ENCODE peak calls at places on chromosomes 4 and X, in six cellular contexts. V, R, W, S, Y and G are unnamed samples.

GRCh38 chrX:8988456-8988855 is 45.5 kb downstream of the FAM9B start:
- DNase-seq in S (no peak), Y (no peak), R (peak; percentile 0), V (no peak), W (no peak), G (no peak)

GRCh38 chr4:54155936-54156335 is 56.0 kb downstream of the GSX2 start:
- DNase-seq in S (no peak), R (no peak), V (no peak), Y (no peak), W (no peak), G (no peak)

GRCh38 chrX:115372026-115372610 is 82.6 kb downstream of the LUZP4 start:
- DNase-seq in V (no peak), R (no peak), W (no peak), Y (no peak), S (no peak), G (no peak)

GRCh38 chrX:154121207-154121606 is 22.8 kb upstream of the OPN1LW start:
- DNase-seq in W (no peak), R (no peak), Y (no peak), V (no peak), S (no peak), G (no peak)

GRCh38 chr4:17699380-17699779 is 82.0 kb downstream of the FAM184B start:
- DNase-seq in S (no peak), V (no peak), W (no peak), R (no peak), Y (no peak), G (no peak)

GRCh38 chrX:136065044-136065671 is 79.9 kb downstream of the SLC9A6 start:
- DNase-seq in R (peak; percentile 42), Y (no peak), W (no peak), S (no peak), V (no peak), G (peak; percentile 41)

GRCh38 chr4:37981844-37982720 is 21.9 kb downstream of the PTTG2 start:
- DNase-seq in R (peak; percentile 28), Y (no peak), S (no peak), W (no peak), V (no peak), G (no peak)

GRCh38 chrX:17323397-17323796 is 51.6 kb upstream of the NHS start:
- DNase-seq in W (no peak), Y (no peak), S (no peak), V (no peak), R (no peak), G (no peak)

GRCh38 chr4:75542824-75543223 is 13.0 kb upstream of the ODAPH start:
- DNase-seq in W (no peak), R (no peak), Y (no peak), S (no peak), V (no peak), G (no peak)

GRCh38 chr4:91284480-91284879 is 1019.3 kb upstream of the GRID2 start:
- DNase-seq in R (no peak), S (no peak), Y (no peak), V (no peak), W (no peak), G (no peak)

GRCh38 chrX:40057405-40057804 is 40.4 kb downstream of the BCOR start:
- DNase-seq in S (no peak), W (no peak), Y (no peak), V (no peak), R (no peak), G (no peak)

GRCh38 chrX:37921758-37922157 is 74.4 kb upstream of the DYNLT3 start:
- DNase-seq in W (no peak), Y (no peak), R (no peak), V (no peak), S (no peak), G (no peak)

GRCh38 chr4:61462451-61463326 is 262.6 kb downstream of the ADGRL3 start:
- DNase-seq in R (peak; percentile 84), V (no peak), W (no peak), S (no peak), Y (no peak), G (no peak)

GRCh38 chr4:20430555-20430954 is 178.8 kb downstream of the SLIT2 start:
- DNase-seq in R (no peak), S (no peak), Y (no peak), V (no peak), W (no peak), G (no peak)

GRCh38 chrX:45295587-45295986 is 94.9 kb upstream of the DIPK2B start:
- DNase-seq in S (no peak), V (no peak), W (no peak), Y (no peak), R (peak; percentile 35), G (no peak)

GRCh38 chrX:115894087-115894486 is 276.5 kb upstream of the AGTR2 start:
- DNase-seq in Y (peak; percentile 58), V (peak; percentile 62), W (no peak), R (peak; percentile 63), S (no peak), G (no peak)

GRCh38 chr4:13559414-13559813 is 15.1 kb upstream of the NKX3-2 start:
- DNase-seq in W (no peak), Y (no peak), V (no peak), S (no peak), R (no peak), G (no peak)

GRCh38 chr4:2426069-2426397 is 7.3 kb downstream of the CFAP99 start:
- DNase-seq in R (no peak), S (no peak), V (no peak), Y (no peak), W (no peak), G (no peak)

GRCh38 chr4:112318239-112319142 is 21.3 kb downstream of the ALPK1 start:
- DNase-seq in R (no peak), V (no peak), W (no peak), S (no peak), Y (peak; percentile 70), G (peak; percentile 17)

GRCh38 chr4:23934915-23935314 is 45.1 kb upstream of the PPARGC1A start:
- DNase-seq in V (no peak), S (no peak), R (no peak), Y (no peak), W (no peak), G (no peak)

GRCh38 chr4:80790152-80790551 is 240.4 kb upstream of the BMP3 start:
- DNase-seq in W (no peak), R (no peak), V (no peak), S (no peak), Y (no peak), G (no peak)

GRCh38 chr4:183716302-183716701 is 57.2 kb downstream of the TRAPPC11 start:
- DNase-seq in R (no peak), V (no peak), Y (no peak), S (no peak), W (no peak), G (no peak)

GRCh38 chrX:1392376-1393130 is 640 bp upstream of the SLC25A6 start:
- DNase-seq in R (no peak), Y (no peak), S (no peak), V (peak; percentile 81), W (peak; percentile 50), G (peak; percentile 57)

GRCh38 chr4:578451-579443 is 2.7 kb upstream of the TMEM271 start:
- DNase-seq in S (no peak), V (no peak), Y (no peak), W (no peak), R (no peak), G (no peak)

GRCh38 chrX:80807606-80808159 is 2.0 kb downstream of the BRWD3 start:
- DNase-seq in R (no peak), V (peak; percentile 79), W (peak; percentile 7), S (no peak), Y (no peak), G (no peak)

GRCh38 chr4:110619001-110619350 is 3.9 kb downstream of the PITX2 start:
- DNase-seq in V (no peak), R (no peak), W (no peak), S (no peak), Y (no peak), G (no peak)

GRCh38 chr4:143559757-143560147 is 46.2 kb downstream of the SMARCA5 start:
- DNase-seq in S (no peak), R (no peak), W (no peak), V (peak; percentile 53), Y (no peak), G (no peak)

GRCh38 chr4:127214001-127214400 is 418.8 kb upstream of the INTU start:
- DNase-seq in V (no peak), W (no peak), R (no peak), Y (no peak), S (no peak), G (no peak)

GRCh38 chrX:124328765-124329164 is 3.7 kb upstream of the TEX13D start:
- DNase-seq in R (no peak), W (no peak), S (no peak), V (no peak), Y (no peak), G (no peak)

GRCh38 chr4:10640535-10641159 is 43.9 kb downstream of the CLNK start:
- DNase-seq in W (no peak), R (no peak), V (no peak), Y (no peak), S (no peak), G (peak; percentile 10)

GRCh38 chrX:47186096-47186740 is 7.4 kb upstream of the UBA1 start:
- DNase-seq in R (no peak), W (no peak), Y (no peak), S (no peak), V (no peak), G (no peak)

GRCh38 chr4:101125045-101125713 is 222.1 kb downstream of the PPP3CA start:
- DNase-seq in R (no peak), V (no peak), Y (no peak), W (no peak), S (no peak), G (no peak)

GRCh38 chr4:14196141-14196540 is 568.6 kb upstream of the BOD1L1 start:
- DNase-seq in Y (no peak), V (no peak), S (peak; percentile 19), R (no peak), W (no peak), G (no peak)

DNA sequence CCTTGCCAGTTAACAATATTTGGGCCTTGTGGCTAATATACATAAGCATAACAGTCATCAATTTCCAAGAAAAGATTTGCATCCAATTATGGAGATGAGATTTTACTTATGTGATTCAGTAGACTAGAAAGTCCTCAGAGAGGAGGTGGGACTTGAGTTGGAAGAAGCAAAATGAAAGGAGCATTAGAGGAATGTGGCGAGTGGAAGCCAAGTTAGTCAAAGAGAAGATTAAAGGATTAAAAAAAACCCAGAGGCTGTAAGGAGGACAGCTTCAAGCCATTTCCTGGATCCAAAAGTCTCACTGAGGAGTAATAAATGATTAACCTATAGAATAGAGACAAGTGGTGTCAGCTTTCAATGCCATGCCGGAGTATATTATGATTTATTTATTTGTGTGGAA is 1099.4 kb upstream of the IGFBP7 start:
- DNase-seq in R (no peak), S (no peak), Y (no peak), W (no peak), V (no peak), G (no peak)
- TF ChIP-seq POLR2AphosphoS5 in R (no peak), S (no peak), Y (no peak), W (no peak), V (no peak), G (no peak)

GRCh38 chr4:25943312-25943711 is 29.3 kb downstream of the SMIM20 start:
- DNase-seq in W (no peak), Y (no peak), V (no peak), S (no peak), R (no peak), G (no peak)
- TF ChIP-seq GABPA in W (no peak), Y (no peak), V (no peak), S (no peak), R (no peak), G (no peak)

GRCh38 chr4:74390677-74391076 is 25.7 kb downstream of the EREG start:
- DNase-seq in S (no peak), R (no peak), Y (no peak), V (no peak), W (no peak), G (no peak)
- TF ChIP-seq POLR2AphosphoS5 in S (no peak), R (no peak), Y (no peak), V (no peak), W (no peak), G (no peak)

GRCh38 chr4:43394976-43395375 is 502.5 kb downstream of the GRXCR1 start:
- DNase-seq in S (no peak), V (no peak), W (no peak), Y (no peak), R (no peak), G (no peak)
- TF ChIP-seq GABPA in S (no peak), V (no peak), W (no peak), Y (no peak), R (no peak), G (no peak)